ENCODE peak calls at places on chromosomes 12 and 14, in seven cellular contexts. L is fibroblast of pulmonary artery, U is cardiac muscle cell, I is neural progenitor cell, E is WTC11, R is Caco-2, C is mesothelial cell of epicardium. Y is an unnamed sample.

GRCh38 chr14:23703027-23703426 is 66.9 kb downstream of the DHRS2 start:
- DNase-seq in E (no peak), R (no peak), U (no peak), C (no peak), L (no peak), I (no peak), Y (no peak)

GRCh38 chr14:43003845-43004244 is 1397.2 kb downstream of the LRFN5 start:
- DNase-seq in E (no peak), I (peak), L (peak), C (no peak), R (no peak), U (no peak), Y (peak)

GRCh38 chr14:72513346-72513745 is 380.6 kb downstream of the DPF3 start:
- DNase-seq in I (no peak), R (no peak), C (no peak), E (no peak), L (no peak), U (no peak), Y (no peak)

GRCh38 chr14:55973285-55973800 is 144.9 kb upstream of the PELI2 start:
- DNase-seq in I (no peak), L (no peak), R (no peak), C (no peak), E (no peak), U (no peak), Y (no peak)

GRCh38 chr12:129394416-129394815 is 509.4 kb downstream of the TMEM132D start:
- DNase-seq in L (no peak), U (no peak), E (no peak), I (no peak), R (no peak), C (no peak), Y (no peak)

GRCh38 chr12:104600790-104601739 is 144.3 kb downstream of the CHST11 start:
- DNase-seq in L (peak), U (no peak), R (no peak), C (no peak), E (no peak), I (no peak), Y (no peak)

GRCh38 chr12:102976609-102977280 is 19.3 kb downstream of the ASCL1 start:
- DNase-seq in R (no peak), C (no peak), L (no peak), I (no peak), E (no peak), U (no peak), Y (no peak)

GRCh38 chr12:6563448-6564050 is 4.5 kb downstream of the NOP2 start:
- DNase-seq in L (peak), U (peak), C (peak), I (peak), E (peak), R (peak), Y (peak)

GRCh38 chr12:100348657-100349454 is 8.0 kb upstream of the SLC17A8 start:
- DNase-seq in I (peak), E (no peak), U (no peak), L (peak), C (no peak), R (no peak), Y (peak)

GRCh38 chr14:75205586-75205985 is 29.2 kb upstream of the TMED10 start:
- DNase-seq in I (no peak), E (no peak), C (no peak), U (no peak), L (peak), R (no peak), Y (peak)

GRCh38 chr14:103317251-103317650 is 16.8 kb upstream of the EIF5 start:
- DNase-seq in L (no peak), R (no peak), C (no peak), U (no peak), I (no peak), E (no peak), Y (no peak)

GRCh38 chr12:51846911-51847829 is 1.3 kb downstream of the FIGNL2 start:
- DNase-seq in R (peak), U (peak), E (peak), I (peak), C (peak), L (no peak), Y (no peak)

GRCh38 chr12:32302218-32302826 is 97.0 kb upstream of the FGD4 start:
- DNase-seq in I (peak), C (no peak), L (peak), R (no peak), U (peak), E (peak), Y (peak)

GRCh38 chr14:72332054-72332453 is 399.8 kb downstream of the RGS6 start:
- DNase-seq in I (no peak), L (no peak), U (no peak), C (no peak), R (no peak), E (no peak), Y (peak)

GRCh38 chr12:29314421-29314820 is 66.6 kb downstream of the ERGIC2 start:
- DNase-seq in I (peak), C (no peak), E (no peak), L (peak), R (no peak), U (no peak), Y (no peak)

GRCh38 chr12:108313609-108314331 is 25.3 kb downstream of the CMKLR1 start:
- DNase-seq in L (no peak), U (peak), C (no peak), I (no peak), E (no peak), R (peak), Y (no peak)

GRCh38 chr12:50542448-50542847 is 37.7 kb downstream of the DIP2B start:
- DNase-seq in R (no peak), U (no peak), L (peak), I (no peak), C (no peak), E (no peak), Y (peak)

GRCh38 chr12:38653650-38654049 is 251.7 kb downstream of the CPNE8 start:
- DNase-seq in E (no peak), R (no peak), C (no peak), U (no peak), I (no peak), L (no peak), Y (no peak)

GRCh38 chr12:6268484-6269157 is 41.9 kb upstream of the PLEKHG6 start:
- DNase-seq in R (no peak), U (no peak), L (no peak), C (no peak), E (no peak), I (no peak), Y (no peak)

GRCh38 chr14:23095196-23096108 is at the start of gene C14orf119:
- DNase-seq in C (no peak), E (peak), I (peak), U (peak), R (peak), L (peak), Y (peak)

GRCh38 chr12:3896851-3897351 is 23.7 kb upstream of the PARP11 start:
- DNase-seq in R (peak), E (no peak), I (peak), C (no peak), U (no peak), L (no peak), Y (no peak)

GRCh38 chr12:53786411-53786810 is 34.6 kb upstream of the CISTR start:
- DNase-seq in C (no peak), R (no peak), I (no peak), U (no peak), L (no peak), E (no peak), Y (no peak)

GRCh38 chr12:26345471-26346003 is 150.2 kb downstream of the SSPN start:
- DNase-seq in C (no peak), R (no peak), L (no peak), E (no peak), U (no peak), I (no peak), Y (no peak)

GRCh38 chr12:15963271-15963670 is 52.1 kb downstream of the DERA start:
- DNase-seq in E (no peak), L (peak), I (no peak), U (no peak), C (no peak), R (no peak), Y (no peak)

GRCh38 chr14:23829736-23830474 is 123.7 kb upstream of the DHRS4 start:
- DNase-seq in U (no peak), R (peak), C (no peak), I (no peak), L (peak), E (no peak), Y (peak)

GRCh38 chr12:26642361-26642760 is 190.6 kb downstream of the ITPR2 start:
- DNase-seq in R (no peak), C (no peak), I (no peak), U (no peak), L (peak), E (no peak), Y (no peak)

GRCh38 chr12:20492251-20492728 is 124.0 kb downstream of the PDE3A start:
- DNase-seq in I (no peak), L (peak), R (no peak), U (no peak), E (no peak), C (no peak), Y (peak)

GRCh38 chr12:20493924-20494323 is 125.6 kb downstream of the PDE3A start:
- DNase-seq in I (no peak), U (no peak), R (no peak), L (no peak), E (no peak), C (no peak), Y (no peak)

GRCh38 chr12:20490213-20490612 is 121.9 kb downstream of the PDE3A start:
- DNase-seq in E (no peak), R (no peak), C (no peak), U (no peak), L (peak), I (no peak), Y (no peak)

GRCh38 chr12:20489645-20490044 is 121.3 kb downstream of the PDE3A start:
- DNase-seq in I (no peak), R (no peak), C (no peak), E (no peak), L (no peak), U (no peak), Y (no peak)

DNA sequence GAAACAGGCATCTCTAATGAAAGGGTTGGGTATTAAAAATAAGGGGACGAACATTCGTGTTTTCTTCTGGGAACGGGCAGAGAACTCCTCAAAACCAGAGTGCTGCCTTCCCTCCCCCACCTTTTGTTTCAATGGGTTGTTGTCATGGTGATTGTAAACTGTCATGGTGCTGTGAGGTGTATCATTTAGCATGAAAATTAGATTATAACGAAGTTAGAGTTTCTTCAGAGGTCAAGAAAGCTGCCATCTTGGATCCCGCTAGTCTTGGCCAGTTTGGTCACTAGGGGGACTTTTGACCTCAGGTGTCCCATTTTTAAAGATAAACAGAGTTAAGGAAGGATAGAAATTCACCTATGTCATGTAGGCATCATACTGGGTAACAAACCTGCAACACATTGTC is 123.0 kb downstream of the PDE3A start:
- DNase-seq in U (no peak), I (no peak), L (no peak), E (no peak), R (no peak), C (no peak), Y (no peak)
- TF ChIP-seq CTCF in U (no peak), I (no peak), L (no peak), E (no peak), R (no peak), C (no peak), Y (no peak)

GRCh38 chr12:23055004-23055403 is 430.0 kb downstream of the ETNK1 start:
- DNase-seq in R (peak), I (peak), U (peak), C (no peak), L (peak), E (peak), Y (peak)
- TF ChIP-seq CTCF in R (peak), I (peak), U (peak), C (no peak), L (peak), E (peak), Y (peak)

GRCh38 chr12:86914716-86915115 is 658.5 kb upstream of the MGAT4C start:
- DNase-seq in E (peak), U (peak), L (peak), C (no peak), I (peak), R (no peak), Y (peak)
- TF ChIP-seq CTCF in E (peak), U (peak), L (peak), C (peak), I (peak), R (no peak), Y (peak)

GRCh38 chr12:113057565-113058485 is 1.3 kb downstream of the DTX1 start:
- DNase-seq in U (no peak), E (peak), R (no peak), I (peak), L (no peak), C (no peak), Y (no peak)

GRCh38 chr12:113055594-113056380 is 743 bp upstream of the DTX1 start:
- DNase-seq in U (no peak), L (no peak), R (no peak), I (no peak), C (no peak), E (no peak), Y (no peak)

GRCh38 chr12:113058553-113058952 is 2.0 kb downstream of the DTX1 start:
- DNase-seq in C (no peak), I (no peak), L (no peak), E (no peak), U (no peak), R (no peak), Y (no peak)

GRCh38 chr12:113056381-113056630 is 224 bp upstream of the DTX1 start:
- DNase-seq in E (no peak), C (no peak), U (no peak), L (no peak), I (no peak), R (no peak), Y (no peak)

DNA sequence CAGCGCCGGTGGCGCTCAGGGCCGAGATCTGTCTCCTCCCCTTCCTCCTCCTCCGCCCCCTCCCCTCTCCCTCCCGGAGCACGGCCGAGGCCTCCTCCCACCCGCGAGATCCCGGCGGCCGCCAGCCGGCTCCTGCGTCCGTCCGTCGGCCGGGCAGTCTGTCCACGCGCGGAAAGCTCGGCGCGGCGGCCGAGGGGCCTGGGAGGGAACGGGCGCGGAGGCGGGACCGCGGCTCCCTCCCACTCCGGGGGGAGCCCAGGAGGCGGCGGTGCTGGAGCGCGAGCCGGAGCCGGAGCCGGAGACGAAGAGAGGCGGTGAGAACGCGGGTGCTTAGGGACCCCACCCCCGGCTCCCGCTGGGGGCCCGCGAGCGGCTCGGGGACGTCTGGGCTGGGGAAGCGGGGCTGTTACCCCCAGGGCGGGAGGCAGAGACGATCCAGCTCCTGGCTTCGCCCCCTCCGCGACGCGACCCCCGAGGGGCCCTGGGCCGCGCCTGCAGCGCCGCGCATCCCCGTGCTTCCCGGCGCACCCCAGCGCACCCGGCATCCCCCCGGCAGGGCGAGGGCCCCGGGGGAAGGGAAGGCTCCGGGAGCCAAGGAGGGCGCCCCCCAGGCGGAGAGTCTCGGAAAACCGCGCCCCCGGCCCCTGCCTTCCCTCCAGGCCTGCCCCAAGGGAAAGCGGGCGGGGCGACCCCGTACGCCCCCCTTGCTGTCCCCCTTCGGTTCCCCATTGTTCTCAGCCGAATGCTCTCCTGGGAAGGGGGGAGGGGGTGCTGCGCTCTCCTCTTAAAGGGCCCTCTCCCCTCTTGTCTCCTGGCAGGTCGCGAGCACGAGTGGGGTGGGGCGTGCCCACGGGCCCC is at the start of gene DTX1:
- DNase-seq in R (no peak), E (no peak), L (no peak), C (no peak), U (peak), I (peak), Y (no peak)
- TF ChIP-seq CTCF in R (no peak), E (no peak), L (no peak), C (no peak), U (no peak), I (no peak), Y (no peak)

GRCh38 chr12:41512531-41512930 is 324.4 kb downstream of the PDZRN4 start:
- DNase-seq in E (no peak), R (no peak), L (peak), C (no peak), I (no peak), U (no peak), Y (no peak)

GRCh38 chr12:41514050-41514449 is 325.9 kb downstream of the PDZRN4 start:
- DNase-seq in I (no peak), E (no peak), C (no peak), L (no peak), U (peak), R (no peak), Y (no peak)

GRCh38 chr12:41511247-41511646 is 323.1 kb downstream of the PDZRN4 start:
- DNase-seq in I (no peak), E (no peak), L (no peak), U (no peak), R (no peak), C (no peak), Y (no peak)

GRCh38 chr12:41515953-41516352 is 327.8 kb downstream of the PDZRN4 start:
- DNase-seq in I (no peak), E (no peak), R (no peak), L (no peak), C (no peak), U (no peak), Y (no peak)

DNA sequence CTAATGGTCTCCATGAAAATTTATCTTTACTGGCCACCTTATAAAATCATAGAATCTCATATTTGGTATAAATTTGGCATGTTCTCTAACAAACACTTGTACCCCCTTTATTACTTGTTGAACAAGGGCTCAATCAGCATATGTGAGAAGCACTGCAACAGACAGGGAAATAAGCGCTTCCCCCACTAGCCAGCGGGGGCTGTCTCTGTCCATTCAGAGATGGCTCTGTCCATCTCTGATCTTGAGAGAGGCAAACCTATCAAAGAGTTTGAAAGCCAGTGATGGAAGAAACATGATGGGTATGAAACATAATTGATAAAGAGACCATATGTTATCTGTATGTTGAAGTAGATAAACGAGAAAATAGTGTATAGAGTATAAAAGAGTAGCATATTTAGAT is 326.8 kb downstream of the PDZRN4 start:
- DNase-seq in R (no peak), E (peak), L (no peak), U (peak), C (no peak), I (peak), Y (no peak)
- TF ChIP-seq CTCF in R (no peak), E (no peak), L (peak), U (peak), C (no peak), I (peak), Y (no peak)

DNA sequence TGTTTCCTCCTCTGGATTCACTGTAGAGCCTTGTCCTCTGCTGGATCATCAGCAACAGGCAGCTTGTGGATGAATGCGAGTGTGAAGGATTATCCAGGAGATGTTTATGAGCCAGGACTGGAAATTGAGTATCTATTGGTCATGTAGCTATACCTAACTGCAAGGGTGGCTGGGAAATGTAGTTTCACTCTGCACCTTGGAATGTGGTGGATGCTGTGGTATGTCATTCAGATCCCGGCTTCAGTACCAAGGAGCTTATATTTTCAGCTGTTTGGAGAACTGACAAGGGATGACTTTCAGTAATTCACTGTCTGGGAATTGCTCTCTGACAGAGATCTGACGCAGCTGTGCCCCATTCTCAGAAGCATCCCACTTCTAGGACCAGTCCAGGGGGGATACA is 792.3 kb upstream of the NOVA1 start:
- DNase-seq in L (no peak), R (no peak), I (peak), C (no peak), U (no peak), E (no peak), Y (no peak)
- TF ChIP-seq CTCF in L (no peak), R (no peak), I (no peak), C (no peak), U (no peak), E (no peak), Y (no peak)